ENCODE peak calls at places on chromosomes 2 and 18, in seven cellular contexts. V is right lobe of liver, P is esophagus squamous epithelium, Q is A549, M is uterus, U is stomach, F is IMR-90. B is an unnamed sample.

GRCh38 chr2:28896906-28897305 is 2.4 kb downstream of the WDR43 start:
- DNase-seq in F (peak; percentile 71), P (no peak), M (no peak), U (no peak), Q (peak; percentile 44), V (no peak), B (no peak)

GRCh38 chr2:30293303-30293912 is 62.1 kb downstream of the LBH start:
- DNase-seq in V (no peak), F (peak; percentile 100), Q (peak; percentile 40), U (no peak), M (peak; percentile 46), P (no peak), B (no peak)

GRCh38 chr18:35029103-35029502 is 12.1 kb upstream of the MAPRE2 start:
- DNase-seq in V (no peak), Q (no peak), P (no peak), F (peak; percentile 69), U (no peak), M (peak; percentile 28), B (no peak)

GRCh38 chr2:158823838-158824237 is 28.7 kb downstream of the DAPL1 start:
- DNase-seq in V (no peak), P (no peak), U (no peak), M (no peak), F (no peak), Q (no peak), B (no peak)

GRCh38 chr2:121046335-121046734 is 238.7 kb downstream of the TFCP2L1 start:
- DNase-seq in Q (no peak), V (no peak), P (no peak), M (no peak), F (no peak), U (no peak), B (no peak)

GRCh38 chr2:1245193-1245592 is 168.1 kb upstream of the TPO start:
- DNase-seq in M (no peak), P (no peak), V (no peak), F (no peak), U (no peak), Q (no peak), B (no peak)

GRCh38 chr2:105369777-105370690 is 28.8 kb downstream of the FHL2 start:
- DNase-seq in U (peak; percentile 93), M (peak; percentile 85), Q (peak; percentile 58), F (peak; percentile 86), P (peak; percentile 21), V (peak; percentile 82), B (peak; percentile 40)

GRCh38 chr2:217955881-217956493 is 46.8 kb downstream of the TNS1 start:
- DNase-seq in Q (no peak), F (no peak), M (peak; percentile 17), V (no peak), U (peak; percentile 5), P (no peak), B (no peak)

GRCh38 chr18:35641916-35642315 is 60.4 kb downstream of the GALNT1 start:
- DNase-seq in M (no peak), U (no peak), F (peak; percentile 72), Q (no peak), P (no peak), V (no peak), B (no peak)

GRCh38 chr2:240873098-240873788 is 4.6 kb downstream of the AGXT start:
- DNase-seq in M (peak; percentile 5), V (no peak), F (no peak), Q (no peak), P (no peak), U (no peak), B (no peak)

GRCh38 chr2:240875228-240876034 is 6.8 kb downstream of the AGXT start:
- DNase-seq in V (peak; percentile 27), M (no peak), Q (no peak), F (no peak), P (no peak), U (no peak), B (no peak)

GRCh38 chr2:240874715-240875227 is 6.1 kb downstream of the AGXT start:
- DNase-seq in M (no peak), U (no peak), F (no peak), V (no peak), Q (no peak), P (no peak), B (no peak)

GRCh38 chr2:240872317-240873097 is 3.9 kb downstream of the AGXT start:
- DNase-seq in Q (no peak), P (no peak), V (peak; percentile 31), F (no peak), U (no peak), M (peak; percentile 6), B (no peak)

DNA sequence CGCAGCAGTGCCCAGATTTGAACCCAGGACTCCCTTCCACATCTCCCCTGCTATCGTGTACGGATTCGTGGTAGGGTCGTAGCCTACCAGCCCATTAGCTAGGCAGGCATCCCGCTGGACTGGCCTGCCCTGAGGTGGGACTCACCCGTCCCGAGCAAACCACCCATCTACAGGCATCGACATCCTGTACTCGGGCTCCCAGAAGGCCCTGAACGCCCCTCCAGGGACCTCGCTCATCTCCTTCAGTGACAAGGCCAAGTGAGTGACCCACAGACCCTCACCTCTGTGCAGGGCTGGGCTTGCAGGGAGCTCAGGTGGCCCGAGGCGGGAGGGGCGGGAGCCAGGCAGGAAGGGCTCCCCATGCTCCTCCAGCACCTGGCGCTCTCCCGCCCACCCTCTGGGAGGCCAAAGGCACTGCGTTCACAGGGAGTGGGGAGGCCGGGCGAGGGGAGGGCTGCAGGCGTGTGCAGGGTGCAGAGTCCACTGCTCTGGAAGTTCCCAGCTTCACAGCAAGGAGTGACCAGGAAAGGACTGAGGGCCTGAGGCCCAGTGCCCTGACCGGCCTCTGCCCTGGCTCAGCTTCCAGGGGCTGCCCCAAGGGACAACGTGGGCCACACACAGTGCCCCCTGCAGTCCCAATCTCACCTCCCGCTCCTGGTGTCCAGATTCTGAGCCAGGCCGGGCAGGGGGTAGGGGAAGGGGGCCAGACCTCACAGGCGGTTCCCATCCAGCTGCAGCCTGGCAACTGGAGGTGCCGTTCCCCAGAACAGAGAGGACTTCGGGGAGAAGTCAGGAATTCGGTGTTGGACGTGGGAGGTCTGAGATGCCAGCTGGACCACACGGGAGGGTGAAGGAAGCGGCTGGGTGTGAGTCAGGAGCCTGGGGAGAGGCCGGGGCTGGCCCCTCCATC is 5.4 kb downstream of the AGXT start:
- DNase-seq in M (peak; percentile 9), Q (no peak), U (no peak), P (no peak), V (peak; percentile 85), F (peak; percentile 8), B (no peak)
- TF ChIP-seq POLR2A in M (no peak), Q (no peak), U (no peak), P (no peak), V (no peak), F (no peak), B (no peak)

GRCh38 chr2:27445155-27445554 is 3.0 kb downstream of the KRTCAP3 start:
- DNase-seq in P (no peak), F (no peak), V (no peak), U (no peak), M (no peak), Q (no peak), B (no peak)

GRCh38 chr2:27441958-27442281 is 261 bp upstream of the KRTCAP3 start:
- DNase-seq in F (no peak), U (no peak), Q (no peak), M (no peak), P (no peak), V (no peak), B (no peak)

GRCh38 chr2:27442981-27443323 is 771 bp downstream of the KRTCAP3 start:
- DNase-seq in F (no peak), U (peak; percentile 47), M (no peak), P (no peak), Q (no peak), V (no peak), B (no peak)

GRCh38 chr2:27441226-27441926 is 805 bp upstream of the KRTCAP3 start:
- DNase-seq in F (no peak), V (no peak), M (no peak), Q (no peak), P (no peak), U (no peak), B (no peak)

DNA sequence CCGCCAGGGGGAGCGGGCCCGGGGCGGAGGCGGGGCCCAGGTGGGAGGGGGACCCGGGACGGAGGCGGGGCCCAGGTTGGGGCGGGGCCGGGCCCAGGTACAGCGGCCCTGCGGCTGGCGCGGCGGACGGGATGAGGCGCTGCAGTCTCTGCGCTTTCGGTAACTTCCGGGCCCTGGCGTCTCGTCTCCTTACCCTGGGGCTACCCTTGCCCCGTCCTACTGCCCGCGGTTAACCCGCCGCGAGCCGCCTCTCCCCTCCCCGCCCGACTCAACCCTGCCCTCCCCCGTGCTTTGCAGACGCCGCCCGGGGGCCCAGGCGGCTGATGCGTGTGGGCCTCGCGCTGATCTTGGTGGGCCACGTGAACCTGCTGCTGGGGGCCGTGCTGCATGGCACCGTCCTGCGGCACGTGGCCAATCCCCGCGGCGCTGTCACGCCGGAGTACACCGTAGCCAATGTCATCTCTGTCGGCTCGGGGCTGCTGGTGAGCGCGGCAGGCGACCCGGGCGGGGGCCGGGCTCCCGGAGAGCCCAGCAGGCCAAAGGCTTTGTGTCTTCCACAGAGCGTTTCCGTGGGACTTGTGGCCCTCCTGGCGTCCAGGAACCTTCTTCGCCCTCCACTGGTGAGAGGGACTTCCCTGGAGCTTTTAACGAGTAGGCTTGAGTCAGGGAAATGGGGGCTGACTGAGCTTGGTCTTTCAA is at the start of gene KRTCAP3:
- DNase-seq in P (no peak), Q (no peak), F (no peak), M (no peak), V (peak; percentile 60), U (peak; percentile 87), B (no peak)
- TF ChIP-seq POLR2A in P (no peak), Q (no peak), F (no peak), M (peak; percentile 7), V (peak; percentile 16), U (no peak), B (peak; percentile 31)

DNA sequence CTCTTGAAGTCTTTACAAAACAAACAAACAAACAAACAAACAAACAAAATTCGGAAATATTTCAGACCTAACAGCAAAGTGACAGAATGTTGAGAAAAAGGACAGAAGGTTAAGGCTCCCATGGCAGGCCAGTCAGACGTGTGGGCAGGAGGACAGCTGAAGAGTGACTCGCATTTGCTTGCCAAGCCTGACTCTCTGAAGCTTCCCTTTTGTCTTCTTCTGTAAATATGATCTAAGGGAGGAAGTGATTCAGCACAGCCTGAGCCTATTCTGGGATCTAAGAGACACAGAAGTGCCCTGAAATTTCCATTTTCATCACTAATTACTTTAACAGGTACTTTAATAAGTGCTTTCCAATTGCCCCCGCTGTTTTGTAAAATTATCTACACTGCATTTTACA is 134.0 kb upstream of the LYPD1 start:
- DNase-seq in V (peak; percentile 31), F (peak; percentile 86), U (no peak), M (no peak), P (no peak), Q (no peak), B (no peak)
- TF ChIP-seq POLR2A in V (no peak), F (no peak), U (no peak), M (no peak), P (no peak), Q (no peak), B (no peak)

GRCh38 chr2:27264253-27264752 is 1.5 kb upstream of the SLC30A3 start:
- DNase-seq in P (no peak), V (no peak), Q (no peak), U (no peak), M (no peak), F (no peak), B (no peak)

GRCh38 chr2:27263287-27264252 is 723 bp upstream of the SLC30A3 start:
- DNase-seq in U (no peak), V (no peak), Q (no peak), P (no peak), M (no peak), F (no peak), B (no peak)

GRCh38 chr2:27261926-27262298 is 935 bp downstream of the SLC30A3 start:
- DNase-seq in U (no peak), V (no peak), P (no peak), M (no peak), F (no peak), Q (no peak), B (no peak)

GRCh38 chr2:27261241-27261925 is 1.5 kb downstream of the SLC30A3 start:
- DNase-seq in V (no peak), P (no peak), M (no peak), U (no peak), Q (no peak), F (no peak), B (no peak)

GRCh38 chr2:27262379-27263286 is at the start of gene SLC30A3:
- DNase-seq in P (no peak), M (peak; percentile 54), Q (peak; percentile 94), U (peak; percentile 72), F (no peak), V (peak; percentile 70), B (peak; percentile 82)
- TF ChIP-seq POLR2A in P (no peak), M (no peak), Q (peak; percentile 30), U (no peak), F (no peak), V (no peak), B (no peak)

B was measured in GM12891.